ENCODE peak calls at places on chromosome 12, in ten cellular contexts. One of them, this sample, is unnamed.

GRCh38 chr12:56114084-56114483 is 2.3 kb upstream of the RPL41 start:
- DNase-seq in cardiac fibroblast: no peak
- DNase-seq in putamen: no peak
- DNase-seq in caudate nucleus: no peak
- DNase-seq in EH: no peak
- DNase-seq in M059J: no peak
- DNase-seq in T-cell: no peak
- DNase-seq in fibroblast of pulmonary artery: no peak
- DNase-seq in endothelial cell: no peak
- DNase-seq in GM04503: no peak
- DNase-seq in this sample: no peak

GRCh38 chr12:69658203-69658602 is 40.9 kb downstream of the BEST3 start:
- DNase-seq in cardiac fibroblast: no peak
- DNase-seq in putamen: no peak
- DNase-seq in caudate nucleus: no peak
- DNase-seq in EH: no peak
- DNase-seq in M059J: no peak
- DNase-seq in T-cell: no peak
- DNase-seq in fibroblast of pulmonary artery: no peak
- DNase-seq in endothelial cell: no peak
- DNase-seq in GM04503: no peak
- DNase-seq in this sample: no peak

GRCh38 chr12:68867606-68868005 is 59.6 kb downstream of the MDM2 start:
- DNase-seq in cardiac fibroblast: no peak
- DNase-seq in putamen: no peak
- DNase-seq in caudate nucleus: no peak
- DNase-seq in EH: no peak
- DNase-seq in M059J: no peak
- DNase-seq in T-cell: no peak
- DNase-seq in fibroblast of pulmonary artery: no peak
- DNase-seq in endothelial cell: no peak
- DNase-seq in GM04503: no peak
- DNase-seq in this sample: no peak

GRCh38 chr12:132116709-132117557 is 27.2 kb downstream of the DDX51 start:
- DNase-seq in cardiac fibroblast: no peak
- DNase-seq in putamen: no peak
- DNase-seq in caudate nucleus: no peak
- DNase-seq in EH: no peak
- DNase-seq in M059J: no peak
- DNase-seq in T-cell: no peak
- DNase-seq in fibroblast of pulmonary artery: no peak
- DNase-seq in endothelial cell: no peak
- DNase-seq in GM04503: no peak
- DNase-seq in this sample: no peak

GRCh38 chr12:109999983-110000505 is 814 bp downstream of the ANKRD13A start:
- DNase-seq in cardiac fibroblast: peak; percentile 53
- DNase-seq in putamen: no peak
- DNase-seq in caudate nucleus: no peak
- DNase-seq in EH: peak; percentile 68
- DNase-seq in M059J: peak; percentile 46
- DNase-seq in T-cell: no peak
- DNase-seq in fibroblast of pulmonary artery: peak; percentile 48
- DNase-seq in endothelial cell: no peak
- DNase-seq in GM04503: no peak
- DNase-seq in this sample: no peak

GRCh38 chr12:127149226-127149964 is 1117.6 kb upstream of the TMEM132C start:
- DNase-seq in cardiac fibroblast: peak; percentile 36
- DNase-seq in putamen: no peak
- DNase-seq in caudate nucleus: no peak
- DNase-seq in EH: peak; percentile 76
- DNase-seq in M059J: peak; percentile 34
- DNase-seq in T-cell: no peak
- DNase-seq in fibroblast of pulmonary artery: no peak
- DNase-seq in endothelial cell: no peak
- DNase-seq in GM04503: peak; percentile 82
- DNase-seq in this sample: peak; percentile 62

GRCh38 chr12:7915911-7916403 is 20.0 kb downstream of the SLC2A3 start:
- DNase-seq in cardiac fibroblast: no peak
- DNase-seq in putamen: no peak
- DNase-seq in caudate nucleus: no peak
- DNase-seq in EH: peak; percentile 14
- DNase-seq in M059J: no peak
- DNase-seq in T-cell: no peak
- DNase-seq in fibroblast of pulmonary artery: no peak
- DNase-seq in endothelial cell: no peak
- DNase-seq in GM04503: no peak
- DNase-seq in this sample: no peak

GRCh38 chr12:119842380-119842779 is 34.7 kb downstream of the CIT start:
- DNase-seq in cardiac fibroblast: no peak
- DNase-seq in putamen: no peak
- DNase-seq in caudate nucleus: no peak
- DNase-seq in EH: no peak
- DNase-seq in M059J: no peak
- DNase-seq in T-cell: no peak
- DNase-seq in fibroblast of pulmonary artery: no peak
- DNase-seq in endothelial cell: no peak
- DNase-seq in GM04503: no peak
- DNase-seq in this sample: peak; percentile 37

GRCh38 chr12:98955284-98955683 is 310.2 kb downstream of the APAF1 start:
- DNase-seq in cardiac fibroblast: peak; percentile 7
- DNase-seq in putamen: no peak
- DNase-seq in caudate nucleus: no peak
- DNase-seq in EH: peak; percentile 4
- DNase-seq in M059J: peak; percentile 21
- DNase-seq in T-cell: no peak
- DNase-seq in fibroblast of pulmonary artery: peak; percentile 5
- DNase-seq in endothelial cell: peak; percentile 65
- DNase-seq in GM04503: no peak
- DNase-seq in this sample: peak; percentile 5

GRCh38 chr12:89384050-89384749 is 31.9 kb upstream of the DUSP6 start:
- DNase-seq in cardiac fibroblast: peak; percentile 95
- DNase-seq in putamen: peak; percentile 88
- DNase-seq in caudate nucleus: peak; percentile 62
- DNase-seq in EH: peak; percentile 97
- DNase-seq in M059J: peak; percentile 77
- DNase-seq in T-cell: no peak
- DNase-seq in fibroblast of pulmonary artery: peak; percentile 98
- DNase-seq in endothelial cell: peak; percentile 9
- DNase-seq in GM04503: peak; percentile 88
- DNase-seq in this sample: peak; percentile 89

GRCh38 chr12:88237954-88238353 is 95.8 kb downstream of the TMTC3 start:
- DNase-seq in cardiac fibroblast: peak; percentile 82
- DNase-seq in putamen: no peak
- DNase-seq in caudate nucleus: no peak
- DNase-seq in EH: peak; percentile 81
- DNase-seq in M059J: peak; percentile 78
- DNase-seq in T-cell: no peak
- DNase-seq in fibroblast of pulmonary artery: peak; percentile 49
- DNase-seq in endothelial cell: no peak
- DNase-seq in GM04503: no peak
- DNase-seq in this sample: peak; percentile 78

GRCh38 chr12:52836042-52836466 is 1.9 kb upstream of the KRT79 start:
- DNase-seq in cardiac fibroblast: peak; percentile 74
- DNase-seq in putamen: no peak
- DNase-seq in caudate nucleus: no peak
- DNase-seq in EH: peak; percentile 79
- DNase-seq in M059J: peak; percentile 72
- DNase-seq in T-cell: peak; percentile 12
- DNase-seq in fibroblast of pulmonary artery: peak; percentile 81
- DNase-seq in endothelial cell: no peak
- DNase-seq in GM04503: no peak
- DNase-seq in this sample: peak; percentile 94

GRCh38 chr12:71183018-71183417 is 25.2 kb upstream of the TSPAN8 start:
- DNase-seq in cardiac fibroblast: peak; percentile 76
- DNase-seq in putamen: no peak
- DNase-seq in caudate nucleus: no peak
- DNase-seq in EH: no peak
- DNase-seq in M059J: peak; percentile 1
- DNase-seq in T-cell: no peak
- DNase-seq in fibroblast of pulmonary artery: peak; percentile 73
- DNase-seq in endothelial cell: no peak
- DNase-seq in GM04503: no peak
- DNase-seq in this sample: no peak

GRCh38 chr12:107564946-107565345 is 120.7 kb upstream of the PWP1 start:
- DNase-seq in cardiac fibroblast: peak; percentile 44
- DNase-seq in putamen: no peak
- DNase-seq in caudate nucleus: no peak
- DNase-seq in EH: no peak
- DNase-seq in M059J: peak; percentile 30
- DNase-seq in T-cell: no peak
- DNase-seq in fibroblast of pulmonary artery: peak; percentile 18
- DNase-seq in endothelial cell: peak; percentile 33
- DNase-seq in GM04503: no peak
- DNase-seq in this sample: no peak

GRCh38 chr12:89040146-89040964 is 311.9 kb downstream of the DUSP6 start:
- DNase-seq in cardiac fibroblast: peak; percentile 67
- DNase-seq in putamen: no peak
- DNase-seq in caudate nucleus: no peak
- DNase-seq in EH: peak; percentile 60
- DNase-seq in M059J: peak; percentile 38
- DNase-seq in T-cell: peak; percentile 42
- DNase-seq in fibroblast of pulmonary artery: peak; percentile 53
- DNase-seq in endothelial cell: no peak
- DNase-seq in GM04503: peak; percentile 22
- DNase-seq in this sample: peak; percentile 53

GRCh38 chr12:88417531-88417930 is 162.7 kb downstream of the KITLG start:
- DNase-seq in cardiac fibroblast: no peak
- DNase-seq in putamen: no peak
- DNase-seq in caudate nucleus: no peak
- DNase-seq in EH: no peak
- DNase-seq in M059J: no peak
- DNase-seq in T-cell: no peak
- DNase-seq in fibroblast of pulmonary artery: no peak
- DNase-seq in endothelial cell: no peak
- DNase-seq in GM04503: no peak
- DNase-seq in this sample: no peak

GRCh38 chr12:92593734-92594402 is 108.9 kb upstream of the PLEKHG7 start:
- DNase-seq in cardiac fibroblast: peak; percentile 99
- DNase-seq in putamen: peak; percentile 8
- DNase-seq in caudate nucleus: no peak
- DNase-seq in EH: peak; percentile 97
- DNase-seq in M059J: peak; percentile 98
- DNase-seq in T-cell: peak; percentile 89
- DNase-seq in fibroblast of pulmonary artery: peak; percentile 91
- DNase-seq in endothelial cell: no peak
- DNase-seq in GM04503: peak; percentile 71
- DNase-seq in this sample: peak; percentile 89

GRCh38 chr12:107027304-107028053 is 40.5 kb upstream of the MTERF2 start:
- DNase-seq in cardiac fibroblast: peak; percentile 98
- DNase-seq in putamen: peak; percentile 67
- DNase-seq in caudate nucleus: no peak
- DNase-seq in EH: peak; percentile 93
- DNase-seq in M059J: peak; percentile 91
- DNase-seq in T-cell: peak; percentile 16
- DNase-seq in fibroblast of pulmonary artery: peak; percentile 97
- DNase-seq in endothelial cell: no peak
- DNase-seq in GM04503: peak; percentile 90
- DNase-seq in this sample: peak; percentile 73

GRCh38 chr12:128840862-128841468 is 12.3 kb upstream of the GLT1D1 start:
- DNase-seq in cardiac fibroblast: no peak
- DNase-seq in putamen: no peak
- DNase-seq in caudate nucleus: no peak
- DNase-seq in EH: no peak
- DNase-seq in M059J: no peak
- DNase-seq in T-cell: no peak
- DNase-seq in fibroblast of pulmonary artery: no peak
- DNase-seq in endothelial cell: no peak
- DNase-seq in GM04503: no peak
- DNase-seq in this sample: peak; percentile 6

GRCh38 chr12:87439990-87440827 is 589.0 kb downstream of the C12orf50 start:
- DNase-seq in cardiac fibroblast: peak; percentile 90
- DNase-seq in putamen: no peak
- DNase-seq in caudate nucleus: no peak
- DNase-seq in EH: peak; percentile 2
- DNase-seq in M059J: peak; percentile 95
- DNase-seq in T-cell: no peak
- DNase-seq in fibroblast of pulmonary artery: peak; percentile 93
- DNase-seq in endothelial cell: no peak
- DNase-seq in GM04503: peak; percentile 8
- DNase-seq in this sample: peak; percentile 88

GRCh38 chr12:108103517-108103916 is 25.6 kb upstream of the WSCD2 start:
- DNase-seq in cardiac fibroblast: no peak
- DNase-seq in putamen: no peak
- DNase-seq in caudate nucleus: no peak
- DNase-seq in EH: no peak
- DNase-seq in M059J: no peak
- DNase-seq in T-cell: no peak
- DNase-seq in fibroblast of pulmonary artery: no peak
- DNase-seq in endothelial cell: no peak
- DNase-seq in GM04503: no peak
- DNase-seq in this sample: no peak

GRCh38 chr12:91126516-91126915 is 15.2 kb upstream of the LUM start:
- DNase-seq in cardiac fibroblast: no peak
- DNase-seq in putamen: no peak
- DNase-seq in caudate nucleus: no peak
- DNase-seq in EH: peak; percentile 64
- DNase-seq in M059J: peak; percentile 40
- DNase-seq in T-cell: no peak
- DNase-seq in fibroblast of pulmonary artery: no peak
- DNase-seq in endothelial cell: no peak
- DNase-seq in GM04503: no peak
- DNase-seq in this sample: no peak

GRCh38 chr12:19530631-19531020 is 91.3 kb downstream of the AEBP2 start:
- DNase-seq in cardiac fibroblast: peak; percentile 78
- DNase-seq in putamen: no peak
- DNase-seq in caudate nucleus: no peak
- DNase-seq in EH: peak; percentile 71
- DNase-seq in M059J: no peak
- DNase-seq in T-cell: no peak
- DNase-seq in fibroblast of pulmonary artery: peak; percentile 53
- DNase-seq in endothelial cell: no peak
- DNase-seq in GM04503: peak; percentile 39
- DNase-seq in this sample: peak; percentile 4

GRCh38 chr12:65163755-65164154 is 5.6 kb upstream of the LEMD3 start:
- DNase-seq in cardiac fibroblast: no peak
- DNase-seq in putamen: no peak
- DNase-seq in caudate nucleus: no peak
- DNase-seq in EH: no peak
- DNase-seq in M059J: no peak
- DNase-seq in T-cell: no peak
- DNase-seq in fibroblast of pulmonary artery: no peak
- DNase-seq in endothelial cell: no peak
- DNase-seq in GM04503: no peak
- DNase-seq in this sample: no peak

GRCh38 chr12:2691340-2692111 is 103.2 kb upstream of the FKBP4 start:
- DNase-seq in cardiac fibroblast: no peak
- DNase-seq in putamen: no peak
- DNase-seq in caudate nucleus: no peak
- DNase-seq in EH: no peak
- DNase-seq in M059J: no peak
- DNase-seq in T-cell: peak; percentile 33
- DNase-seq in fibroblast of pulmonary artery: peak; percentile 3
- DNase-seq in endothelial cell: peak; percentile 41
- DNase-seq in GM04503: no peak
- DNase-seq in this sample: no peak

GRCh38 chr12:25328082-25328712 is 77.5 kb upstream of the KRAS start:
- DNase-seq in cardiac fibroblast: peak; percentile 68
- DNase-seq in putamen: no peak
- DNase-seq in caudate nucleus: no peak
- DNase-seq in EH: peak; percentile 40
- DNase-seq in M059J: peak; percentile 53
- DNase-seq in T-cell: no peak
- DNase-seq in fibroblast of pulmonary artery: peak; percentile 75
- DNase-seq in endothelial cell: no peak
- DNase-seq in GM04503: no peak
- DNase-seq in this sample: no peak